ENCODE peak calls at places on chromosomes 12 and 14, in seven cellular contexts. One of them, this sample, is unnamed.

GRCh38 chr12:64730585-64730964 is 28.6 kb downstream of the GNS start:
- DNase-seq in HCT116: no peak
- DNase-seq in SK-N-SH: peak
- DNase-seq in HepG2: no peak
- DNase-seq in H1: no peak
- DNase-seq in GM12878: no peak
- DNase-seq in K562: no peak
- DNase-seq in this sample: no peak

GRCh38 chr12:106317406-106318082 is 15.0 kb downstream of the TCP11L2 start:
- DNase-seq in HCT116: no peak
- DNase-seq in SK-N-SH: no peak
- DNase-seq in HepG2: no peak
- DNase-seq in H1: no peak
- DNase-seq in GM12878: no peak
- DNase-seq in K562: no peak
- DNase-seq in this sample: no peak

GRCh38 chr14:24332094-24332983 is 2.5 kb downstream of the ADCY4 start:
- DNase-seq in HCT116: no peak
- DNase-seq in SK-N-SH: peak
- DNase-seq in HepG2: peak
- DNase-seq in H1: peak
- DNase-seq in GM12878: peak
- DNase-seq in K562: peak
- DNase-seq in this sample: peak

GRCh38 chr12:4775936-4776335 is 55.7 kb downstream of the GALNT8 start:
- DNase-seq in HCT116: no peak
- DNase-seq in SK-N-SH: no peak
- DNase-seq in HepG2: no peak
- DNase-seq in H1: no peak
- DNase-seq in GM12878: no peak
- DNase-seq in K562: no peak
- DNase-seq in this sample: no peak

GRCh38 chr12:26488339-26488738 is 293.0 kb downstream of the SSPN start:
- DNase-seq in HCT116: no peak
- DNase-seq in SK-N-SH: no peak
- DNase-seq in HepG2: no peak
- DNase-seq in H1: no peak
- DNase-seq in GM12878: no peak
- DNase-seq in K562: no peak
- DNase-seq in this sample: no peak

GRCh38 chr12:32533971-32534590 is 134.7 kb downstream of the FGD4 start:
- DNase-seq in HCT116: peak
- DNase-seq in SK-N-SH: peak
- DNase-seq in HepG2: peak
- DNase-seq in H1: no peak
- DNase-seq in GM12878: no peak
- DNase-seq in K562: no peak
- DNase-seq in this sample: peak

GRCh38 chr14:37623971-37624370 is 28.5 kb downstream of the TTC6 start:
- DNase-seq in HCT116: no peak
- DNase-seq in SK-N-SH: no peak
- DNase-seq in HepG2: no peak
- DNase-seq in H1: no peak
- DNase-seq in GM12878: no peak
- DNase-seq in K562: no peak
- DNase-seq in this sample: no peak

GRCh38 chr12:120855823-120856589 is 48.2 kb downstream of the SPPL3 start:
- DNase-seq in HCT116: no peak
- DNase-seq in SK-N-SH: no peak
- DNase-seq in HepG2: no peak
- DNase-seq in H1: no peak
- DNase-seq in GM12878: no peak
- DNase-seq in K562: peak
- DNase-seq in this sample: no peak

GRCh38 chr12:20339060-20339459 is 29.3 kb upstream of the PDE3A start:
- DNase-seq in HCT116: no peak
- DNase-seq in SK-N-SH: no peak
- DNase-seq in HepG2: no peak
- DNase-seq in H1: no peak
- DNase-seq in GM12878: no peak
- DNase-seq in K562: no peak
- DNase-seq in this sample: no peak

GRCh38 chr12:29734748-29735147 is 49.0 kb downstream of the TMTC1 start:
- DNase-seq in HCT116: no peak
- DNase-seq in SK-N-SH: no peak
- DNase-seq in HepG2: no peak
- DNase-seq in H1: no peak
- DNase-seq in GM12878: no peak
- DNase-seq in K562: no peak
- DNase-seq in this sample: no peak

GRCh38 chr12:59005195-59005961 is 85.1 kb upstream of the LRIG3 start:
- DNase-seq in HCT116: no peak
- DNase-seq in SK-N-SH: no peak
- DNase-seq in HepG2: no peak
- DNase-seq in H1: no peak
- DNase-seq in GM12878: no peak
- DNase-seq in K562: no peak
- DNase-seq in this sample: no peak

GRCh38 chr12:5797661-5798060 is 147.4 kb downstream of the ANO2 start:
- DNase-seq in HCT116: no peak
- DNase-seq in SK-N-SH: no peak
- DNase-seq in HepG2: no peak
- DNase-seq in H1: no peak
- DNase-seq in GM12878: no peak
- DNase-seq in K562: no peak
- DNase-seq in this sample: no peak

GRCh38 chr12:1859643-1860042 is 39.3 kb downstream of the LRTM2 start:
- DNase-seq in HCT116: no peak
- DNase-seq in SK-N-SH: no peak
- DNase-seq in HepG2: no peak
- DNase-seq in H1: no peak
- DNase-seq in GM12878: no peak
- DNase-seq in K562: no peak
- DNase-seq in this sample: no peak

GRCh38 chr14:74258705-74259035 is 19.4 kb downstream of the VSX2 start:
- DNase-seq in HCT116: no peak
- DNase-seq in SK-N-SH: no peak
- DNase-seq in HepG2: no peak
- DNase-seq in H1: no peak
- DNase-seq in GM12878: no peak
- DNase-seq in K562: no peak
- DNase-seq in this sample: no peak

GRCh38 chr14:74257988-74258704 is 18.9 kb downstream of the VSX2 start:
- DNase-seq in HCT116: no peak
- DNase-seq in SK-N-SH: peak
- DNase-seq in HepG2: no peak
- DNase-seq in H1: no peak
- DNase-seq in GM12878: no peak
- DNase-seq in K562: no peak
- DNase-seq in this sample: no peak

GRCh38 chr14:74255281-74255680 is 16.0 kb downstream of the VSX2 start:
- DNase-seq in HCT116: no peak
- DNase-seq in SK-N-SH: no peak
- DNase-seq in HepG2: no peak
- DNase-seq in H1: no peak
- DNase-seq in GM12878: no peak
- DNase-seq in K562: no peak
- DNase-seq in this sample: no peak

GRCh38 chr14:74259513-74259912 is 20.3 kb downstream of the VSX2 start:
- DNase-seq in HCT116: no peak
- DNase-seq in SK-N-SH: no peak
- DNase-seq in HepG2: no peak
- DNase-seq in H1: no peak
- DNase-seq in GM12878: no peak
- DNase-seq in K562: no peak
- DNase-seq in this sample: no peak

GRCh38 chr14:74257078-74257987 is 18.1 kb downstream of the VSX2 start:
- DNase-seq in HCT116: no peak
- DNase-seq in SK-N-SH: peak
- DNase-seq in HepG2: no peak
- DNase-seq in H1: no peak
- DNase-seq in GM12878: no peak
- DNase-seq in K562: peak
- DNase-seq in this sample: no peak
- TF ChIP-seq YY1 in HCT116: no peak
- TF ChIP-seq YY1 in SK-N-SH: no peak
- TF ChIP-seq YY1 in HepG2: peak
- TF ChIP-seq YY1 in H1: no peak
- TF ChIP-seq YY1 in GM12878: peak
- TF ChIP-seq YY1 in K562: no peak
- TF ChIP-seq YY1 in this sample: no peak

DNA sequence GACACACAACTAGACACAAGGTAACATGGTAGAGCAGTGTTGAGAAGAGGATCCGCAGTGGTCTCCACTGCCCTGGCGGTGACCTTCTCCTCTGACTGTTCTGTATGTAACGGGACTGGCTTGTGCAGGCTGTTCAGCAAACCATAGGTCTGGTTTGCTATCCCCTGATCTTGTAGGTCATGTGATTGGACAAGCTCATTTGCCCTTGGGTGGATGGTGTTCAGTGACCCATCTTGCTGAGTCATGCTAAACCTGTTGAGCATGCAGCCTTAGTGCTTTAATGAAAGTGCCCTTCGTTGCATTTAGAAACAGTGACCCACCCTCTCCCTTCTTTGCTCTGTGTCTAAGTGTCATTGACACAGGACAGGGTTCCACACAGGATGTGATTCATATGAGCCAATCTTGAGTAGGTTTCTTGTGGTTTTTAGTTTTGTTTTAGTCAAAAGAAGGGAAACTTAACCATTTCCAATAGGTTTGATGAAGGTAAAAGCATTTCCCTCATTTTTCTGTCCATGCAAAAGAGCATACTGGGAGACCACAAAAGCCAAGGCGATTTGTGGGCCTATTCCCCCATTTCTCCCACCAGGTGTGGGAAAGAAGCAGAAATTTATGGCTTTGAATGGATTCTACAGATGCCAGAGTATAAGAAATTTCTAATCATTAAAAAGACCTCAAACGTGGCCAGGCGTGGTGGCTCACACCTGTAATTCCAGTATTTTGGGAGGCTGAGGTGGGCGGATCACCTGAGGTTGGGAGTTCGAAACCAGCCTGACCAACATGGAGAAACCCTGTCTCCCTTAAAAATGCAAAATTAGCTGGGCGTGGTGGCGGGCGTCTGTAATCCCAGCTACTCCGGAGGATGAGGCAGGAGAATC is 32.6 kb upstream of the HIF1A start:
- DNase-seq in HCT116: peak
- DNase-seq in SK-N-SH: peak
- DNase-seq in HepG2: peak
- DNase-seq in H1: no peak
- DNase-seq in GM12878: peak
- DNase-seq in K562: peak
- DNase-seq in this sample: no peak
- TF ChIP-seq YY1 in HCT116: no peak
- TF ChIP-seq YY1 in SK-N-SH: no peak
- TF ChIP-seq YY1 in HepG2: no peak
- TF ChIP-seq YY1 in H1: no peak
- TF ChIP-seq YY1 in GM12878: peak
- TF ChIP-seq YY1 in K562: no peak
- TF ChIP-seq YY1 in this sample: no peak

GRCh38 chr12:96398422-96399080 is 1.7 kb downstream of the CDK17 start:
- DNase-seq in HCT116: no peak
- DNase-seq in SK-N-SH: no peak
- DNase-seq in HepG2: peak
- DNase-seq in H1: no peak
- DNase-seq in GM12878: no peak
- DNase-seq in K562: no peak
- DNase-seq in this sample: no peak

GRCh38 chr12:96400631-96401060 is 407 bp upstream of the CDK17 start:
- DNase-seq in HCT116: no peak
- DNase-seq in SK-N-SH: no peak
- DNase-seq in HepG2: peak
- DNase-seq in H1: no peak
- DNase-seq in GM12878: peak
- DNase-seq in K562: no peak
- DNase-seq in this sample: no peak

GRCh38 chr12:96399919-96400630 is at the start of gene CDK17:
- DNase-seq in HCT116: peak
- DNase-seq in SK-N-SH: peak
- DNase-seq in HepG2: peak
- DNase-seq in H1: peak
- DNase-seq in GM12878: no peak
- DNase-seq in K562: peak
- DNase-seq in this sample: peak

GRCh38 chr12:96397756-96398421 is 2.4 kb downstream of the CDK17 start:
- DNase-seq in HCT116: no peak
- DNase-seq in SK-N-SH: no peak
- DNase-seq in HepG2: no peak
- DNase-seq in H1: no peak
- DNase-seq in GM12878: no peak
- DNase-seq in K562: no peak
- DNase-seq in this sample: no peak

DNA sequence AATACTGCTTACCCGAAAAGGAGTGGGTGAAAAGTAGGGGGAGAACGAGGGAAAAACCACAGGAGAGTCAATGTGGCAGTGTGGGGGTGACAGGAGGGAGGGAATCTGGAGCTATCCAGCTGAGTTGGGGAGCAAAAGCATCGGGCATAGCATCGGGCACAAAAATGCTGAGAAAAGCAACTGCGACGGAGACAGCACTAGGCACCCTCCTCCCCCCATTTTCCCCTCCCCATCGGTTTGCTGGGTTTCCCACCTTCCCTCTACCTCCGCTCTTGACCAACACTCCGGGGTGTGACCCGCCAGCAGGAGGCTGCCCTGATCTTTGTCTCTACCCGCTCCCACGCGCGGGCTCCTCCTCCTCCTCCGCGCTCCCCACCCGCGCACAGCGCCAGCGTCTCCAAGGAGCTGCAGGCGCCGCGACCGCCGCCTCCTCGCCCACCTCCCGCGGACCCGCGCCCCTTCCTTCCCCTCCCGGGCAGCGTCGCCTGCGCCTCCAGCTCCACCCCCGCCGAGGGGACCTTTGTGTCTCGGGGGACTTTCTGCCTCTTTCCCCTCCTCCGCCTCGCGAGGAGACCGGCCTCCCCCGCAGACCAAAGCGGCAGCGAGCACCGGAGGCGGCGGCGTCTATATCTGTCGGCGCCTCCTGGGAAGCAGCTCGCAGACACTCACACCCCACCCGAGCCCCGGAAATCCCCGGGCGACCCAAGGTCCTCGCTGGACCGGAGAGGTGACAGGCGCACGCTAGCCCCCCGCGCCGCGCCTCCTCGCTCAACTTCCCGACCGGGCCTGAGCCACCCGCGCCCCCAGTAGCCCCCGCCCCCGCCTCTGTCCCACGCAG is 939 bp downstream of the CDK17 start:
- DNase-seq in HCT116: no peak
- DNase-seq in SK-N-SH: peak
- DNase-seq in HepG2: peak
- DNase-seq in H1: no peak
- DNase-seq in GM12878: peak
- DNase-seq in K562: peak
- DNase-seq in this sample: no peak
- TF ChIP-seq YY1 in HCT116: no peak
- TF ChIP-seq YY1 in SK-N-SH: no peak
- TF ChIP-seq YY1 in HepG2: no peak
- TF ChIP-seq YY1 in H1: no peak
- TF ChIP-seq YY1 in GM12878: no peak
- TF ChIP-seq YY1 in K562: peak
- TF ChIP-seq YY1 in this sample: no peak

GRCh38 chr12:49917126-49917787 is 13.6 kb upstream of the FAIM2 start:
- DNase-seq in HCT116: no peak
- DNase-seq in SK-N-SH: no peak
- DNase-seq in HepG2: no peak
- DNase-seq in H1: no peak
- DNase-seq in GM12878: no peak
- DNase-seq in K562: no peak
- DNase-seq in this sample: no peak
- TF ChIP-seq YY1 in HCT116: no peak
- TF ChIP-seq YY1 in SK-N-SH: no peak
- TF ChIP-seq YY1 in HepG2: no peak
- TF ChIP-seq YY1 in H1: no peak
- TF ChIP-seq YY1 in GM12878: no peak
- TF ChIP-seq YY1 in K562: no peak
- TF ChIP-seq YY1 in this sample: no peak